ENCODE peak calls at places on chromosome 9, in ten cellular contexts. One of them, this sample, is unnamed.
A peak's percentile ranks its signal among the peaks of the same experiment; 100 is the strongest.

GRCh38 chr9:75880556-75880955 is 9.9 kb upstream of the PCSK5 start:
- DNase-seq in NCI-H2171 treated with DMSO at 0.1 percent for 48 hours: no peak
- DNase-seq in type B pancreatic cell: no peak
- DNase-seq in MM.1S: no peak
- DNase-seq in endothelial cell: no peak
- DNase-seq in NCI-H2081: no peak
- DNase-seq in tibial nerve: no peak
- DNase-seq in NCI-H1105 treated with DMSO at 0.1 percent for 48 hours: no peak
- DNase-seq in stimulated activated CD8-positive, alpha-beta memory T cell treated with anti-CD3 and anti-CD28 coated beads, Interleukin-7, amount 100 ng/mL, for 24 hours: no peak
- DNase-seq in K562: no peak
- DNase-seq in this sample: no peak

GRCh38 chr9:20558609-20559016 is 63.7 kb downstream of the MLLT3 start:
- DNase-seq in NCI-H2171 treated with DMSO at 0.1 percent for 48 hours: no peak
- DNase-seq in type B pancreatic cell: no peak
- DNase-seq in MM.1S: no peak
- DNase-seq in endothelial cell: no peak
- DNase-seq in NCI-H2081: no peak
- DNase-seq in tibial nerve: no peak
- DNase-seq in NCI-H1105 treated with DMSO at 0.1 percent for 48 hours: no peak
- DNase-seq in stimulated activated CD8-positive, alpha-beta memory T cell treated with anti-CD3 and anti-CD28 coated beads, Interleukin-7, amount 100 ng/mL, for 24 hours: no peak
- DNase-seq in K562: no peak
- DNase-seq in this sample: no peak

GRCh38 chr9:77933019-77933418 is 98.6 kb downstream of the GNAQ start:
- DNase-seq in NCI-H2171 treated with DMSO at 0.1 percent for 48 hours: no peak
- DNase-seq in type B pancreatic cell: no peak
- DNase-seq in MM.1S: no peak
- DNase-seq in endothelial cell: no peak
- DNase-seq in NCI-H2081: no peak
- DNase-seq in tibial nerve: no peak
- DNase-seq in NCI-H1105 treated with DMSO at 0.1 percent for 48 hours: no peak
- DNase-seq in stimulated activated CD8-positive, alpha-beta memory T cell treated with anti-CD3 and anti-CD28 coated beads, Interleukin-7, amount 100 ng/mL, for 24 hours: no peak
- DNase-seq in K562: peak; percentile 47
- DNase-seq in this sample: no peak

GRCh38 chr9:116193636-116194035 is 40.0 kb downstream of the PAPPA start:
- DNase-seq in NCI-H2171 treated with DMSO at 0.1 percent for 48 hours: no peak
- DNase-seq in type B pancreatic cell: no peak
- DNase-seq in MM.1S: no peak
- DNase-seq in endothelial cell: no peak
- DNase-seq in NCI-H2081: no peak
- DNase-seq in tibial nerve: no peak
- DNase-seq in NCI-H1105 treated with DMSO at 0.1 percent for 48 hours: no peak
- DNase-seq in stimulated activated CD8-positive, alpha-beta memory T cell treated with anti-CD3 and anti-CD28 coated beads, Interleukin-7, amount 100 ng/mL, for 24 hours: no peak
- DNase-seq in K562: no peak
- DNase-seq in this sample: no peak

GRCh38 chr9:135960328-135961276 is 571 bp downstream of the UBAC1 start:
- DNase-seq in NCI-H2171 treated with DMSO at 0.1 percent for 48 hours: no peak
- DNase-seq in type B pancreatic cell: no peak
- DNase-seq in MM.1S: peak; percentile 11
- DNase-seq in endothelial cell: peak; percentile 32
- DNase-seq in NCI-H2081: no peak
- DNase-seq in tibial nerve: no peak
- DNase-seq in NCI-H1105 treated with DMSO at 0.1 percent for 48 hours: no peak
- DNase-seq in stimulated activated CD8-positive, alpha-beta memory T cell treated with anti-CD3 and anti-CD28 coated beads, Interleukin-7, amount 100 ng/mL, for 24 hours: no peak
- DNase-seq in K562: peak; percentile 31
- DNase-seq in this sample: no peak

GRCh38 chr9:129486496-129487306 is 134.2 kb downstream of the C9orf50 start:
- DNase-seq in NCI-H2171 treated with DMSO at 0.1 percent for 48 hours: no peak
- DNase-seq in type B pancreatic cell: no peak
- DNase-seq in MM.1S: no peak
- DNase-seq in endothelial cell: no peak
- DNase-seq in NCI-H2081: no peak
- DNase-seq in tibial nerve: peak; percentile 87
- DNase-seq in NCI-H1105 treated with DMSO at 0.1 percent for 48 hours: no peak
- DNase-seq in stimulated activated CD8-positive, alpha-beta memory T cell treated with anti-CD3 and anti-CD28 coated beads, Interleukin-7, amount 100 ng/mL, for 24 hours: no peak
- DNase-seq in K562: peak; percentile 38
- DNase-seq in this sample: peak; percentile 59

GRCh38 chr9:99041618-99042017 is 63.3 kb upstream of the TGFBR1 start:
- DNase-seq in NCI-H2171 treated with DMSO at 0.1 percent for 48 hours: no peak
- DNase-seq in type B pancreatic cell: no peak
- DNase-seq in MM.1S: no peak
- DNase-seq in endothelial cell: no peak
- DNase-seq in NCI-H2081: no peak
- DNase-seq in tibial nerve: no peak
- DNase-seq in NCI-H1105 treated with DMSO at 0.1 percent for 48 hours: no peak
- DNase-seq in stimulated activated CD8-positive, alpha-beta memory T cell treated with anti-CD3 and anti-CD28 coated beads, Interleukin-7, amount 100 ng/mL, for 24 hours: no peak
- DNase-seq in K562: no peak
- DNase-seq in this sample: no peak

GRCh38 chr9:29974197-29974596 is 2400.9 kb upstream of the C9orf72 start:
- DNase-seq in NCI-H2171 treated with DMSO at 0.1 percent for 48 hours: no peak
- DNase-seq in type B pancreatic cell: no peak
- DNase-seq in MM.1S: no peak
- DNase-seq in endothelial cell: no peak
- DNase-seq in NCI-H2081: no peak
- DNase-seq in tibial nerve: no peak
- DNase-seq in NCI-H1105 treated with DMSO at 0.1 percent for 48 hours: no peak
- DNase-seq in stimulated activated CD8-positive, alpha-beta memory T cell treated with anti-CD3 and anti-CD28 coated beads, Interleukin-7, amount 100 ng/mL, for 24 hours: no peak
- DNase-seq in K562: no peak
- DNase-seq in this sample: no peak

GRCh38 chr9:97747201-97747965 is 50.2 kb upstream of the XPA start:
- DNase-seq in NCI-H2171 treated with DMSO at 0.1 percent for 48 hours: no peak
- DNase-seq in type B pancreatic cell: no peak
- DNase-seq in MM.1S: no peak
- DNase-seq in endothelial cell: no peak
- DNase-seq in NCI-H2081: no peak
- DNase-seq in tibial nerve: no peak
- DNase-seq in NCI-H1105 treated with DMSO at 0.1 percent for 48 hours: no peak
- DNase-seq in stimulated activated CD8-positive, alpha-beta memory T cell treated with anti-CD3 and anti-CD28 coated beads, Interleukin-7, amount 100 ng/mL, for 24 hours: no peak
- DNase-seq in K562: no peak
- DNase-seq in this sample: no peak

GRCh38 chr9:115289757-115290208 is 171.8 kb upstream of the TNC start:
- DNase-seq in NCI-H2171 treated with DMSO at 0.1 percent for 48 hours: peak; percentile 38
- DNase-seq in type B pancreatic cell: no peak
- DNase-seq in MM.1S: no peak
- DNase-seq in endothelial cell: no peak
- DNase-seq in NCI-H2081: no peak
- DNase-seq in tibial nerve: no peak
- DNase-seq in NCI-H1105 treated with DMSO at 0.1 percent for 48 hours: no peak
- DNase-seq in stimulated activated CD8-positive, alpha-beta memory T cell treated with anti-CD3 and anti-CD28 coated beads, Interleukin-7, amount 100 ng/mL, for 24 hours: no peak
- DNase-seq in K562: no peak
- DNase-seq in this sample: no peak

GRCh38 chr9:14205463-14205862 is 108.5 kb downstream of the NFIB start:
- DNase-seq in NCI-H2171 treated with DMSO at 0.1 percent for 48 hours: no peak
- DNase-seq in type B pancreatic cell: no peak
- DNase-seq in MM.1S: no peak
- DNase-seq in endothelial cell: no peak
- DNase-seq in NCI-H2081: no peak
- DNase-seq in tibial nerve: no peak
- DNase-seq in NCI-H1105 treated with DMSO at 0.1 percent for 48 hours: peak; percentile 36
- DNase-seq in stimulated activated CD8-positive, alpha-beta memory T cell treated with anti-CD3 and anti-CD28 coated beads, Interleukin-7, amount 100 ng/mL, for 24 hours: no peak
- DNase-seq in K562: no peak
- DNase-seq in this sample: no peak

GRCh38 chr9:32486839-32487562 is 39.0 kb downstream of the RIGI start:
- DNase-seq in NCI-H2171 treated with DMSO at 0.1 percent for 48 hours: no peak
- DNase-seq in type B pancreatic cell: no peak
- DNase-seq in MM.1S: no peak
- DNase-seq in endothelial cell: no peak
- DNase-seq in NCI-H2081: no peak
- DNase-seq in tibial nerve: no peak
- DNase-seq in NCI-H1105 treated with DMSO at 0.1 percent for 48 hours: no peak
- DNase-seq in stimulated activated CD8-positive, alpha-beta memory T cell treated with anti-CD3 and anti-CD28 coated beads, Interleukin-7, amount 100 ng/mL, for 24 hours: no peak
- DNase-seq in K562: no peak
- DNase-seq in this sample: no peak

GRCh38 chr9:136607334-136607919 is 55.3 kb upstream of the EGFL7 start:
- DNase-seq in NCI-H2171 treated with DMSO at 0.1 percent for 48 hours: no peak
- DNase-seq in type B pancreatic cell: no peak
- DNase-seq in MM.1S: no peak
- DNase-seq in endothelial cell: no peak
- DNase-seq in NCI-H2081: no peak
- DNase-seq in tibial nerve: no peak
- DNase-seq in NCI-H1105 treated with DMSO at 0.1 percent for 48 hours: no peak
- DNase-seq in stimulated activated CD8-positive, alpha-beta memory T cell treated with anti-CD3 and anti-CD28 coated beads, Interleukin-7, amount 100 ng/mL, for 24 hours: no peak
- DNase-seq in K562: no peak
- DNase-seq in this sample: no peak

GRCh38 chr9:1083325-1083913 is 33.3 kb downstream of the DMRT2 start:
- DNase-seq in NCI-H2171 treated with DMSO at 0.1 percent for 48 hours: peak; percentile 88
- DNase-seq in type B pancreatic cell: peak; percentile 72
- DNase-seq in MM.1S: no peak
- DNase-seq in endothelial cell: peak; percentile 36
- DNase-seq in NCI-H2081: no peak
- DNase-seq in tibial nerve: peak; percentile 23
- DNase-seq in NCI-H1105 treated with DMSO at 0.1 percent for 48 hours: peak; percentile 77
- DNase-seq in stimulated activated CD8-positive, alpha-beta memory T cell treated with anti-CD3 and anti-CD28 coated beads, Interleukin-7, amount 100 ng/mL, for 24 hours: no peak
- DNase-seq in K562: no peak
- DNase-seq in this sample: no peak

GRCh38 chr9:131485728-131486381 is 16.9 kb upstream of the POMT1 start:
- DNase-seq in NCI-H2171 treated with DMSO at 0.1 percent for 48 hours: peak; percentile 28
- DNase-seq in type B pancreatic cell: no peak
- DNase-seq in MM.1S: peak; percentile 86
- DNase-seq in endothelial cell: no peak
- DNase-seq in NCI-H2081: peak; percentile 29
- DNase-seq in tibial nerve: no peak
- DNase-seq in NCI-H1105 treated with DMSO at 0.1 percent for 48 hours: no peak
- DNase-seq in stimulated activated CD8-positive, alpha-beta memory T cell treated with anti-CD3 and anti-CD28 coated beads, Interleukin-7, amount 100 ng/mL, for 24 hours: no peak
- DNase-seq in K562: no peak
- DNase-seq in this sample: no peak

GRCh38 chr9:22211588-22212360 is 202.7 kb upstream of the CDKN2B start:
- DNase-seq in NCI-H2171 treated with DMSO at 0.1 percent for 48 hours: no peak
- DNase-seq in type B pancreatic cell: no peak
- DNase-seq in MM.1S: no peak
- DNase-seq in endothelial cell: no peak
- DNase-seq in NCI-H2081: no peak
- DNase-seq in tibial nerve: no peak
- DNase-seq in NCI-H1105 treated with DMSO at 0.1 percent for 48 hours: no peak
- DNase-seq in stimulated activated CD8-positive, alpha-beta memory T cell treated with anti-CD3 and anti-CD28 coated beads, Interleukin-7, amount 100 ng/mL, for 24 hours: no peak
- DNase-seq in K562: no peak
- DNase-seq in this sample: no peak

GRCh38 chr9:36386396-36386795 is 13.7 kb downstream of the RNF38 start:
- DNase-seq in NCI-H2171 treated with DMSO at 0.1 percent for 48 hours: no peak
- DNase-seq in type B pancreatic cell: no peak
- DNase-seq in MM.1S: no peak
- DNase-seq in endothelial cell: no peak
- DNase-seq in NCI-H2081: no peak
- DNase-seq in tibial nerve: no peak
- DNase-seq in NCI-H1105 treated with DMSO at 0.1 percent for 48 hours: no peak
- DNase-seq in stimulated activated CD8-positive, alpha-beta memory T cell treated with anti-CD3 and anti-CD28 coated beads, Interleukin-7, amount 100 ng/mL, for 24 hours: no peak
- DNase-seq in K562: no peak
- DNase-seq in this sample: no peak

GRCh38 chr9:91148306-91148705 is 213.4 kb downstream of the AUH start:
- DNase-seq in NCI-H2171 treated with DMSO at 0.1 percent for 48 hours: no peak
- DNase-seq in type B pancreatic cell: no peak
- DNase-seq in MM.1S: no peak
- DNase-seq in endothelial cell: no peak
- DNase-seq in NCI-H2081: no peak
- DNase-seq in tibial nerve: no peak
- DNase-seq in NCI-H1105 treated with DMSO at 0.1 percent for 48 hours: no peak
- DNase-seq in stimulated activated CD8-positive, alpha-beta memory T cell treated with anti-CD3 and anti-CD28 coated beads, Interleukin-7, amount 100 ng/mL, for 24 hours: no peak
- DNase-seq in K562: no peak
- DNase-seq in this sample: no peak

GRCh38 chr9:87336914-87337333 is 160.7 kb upstream of the DAPK1 start:
- DNase-seq in NCI-H2171 treated with DMSO at 0.1 percent for 48 hours: peak; percentile 84
- DNase-seq in type B pancreatic cell: no peak
- DNase-seq in MM.1S: peak; percentile 66
- DNase-seq in endothelial cell: no peak
- DNase-seq in NCI-H2081: peak; percentile 75
- DNase-seq in tibial nerve: no peak
- DNase-seq in NCI-H1105 treated with DMSO at 0.1 percent for 48 hours: peak; percentile 76
- DNase-seq in stimulated activated CD8-positive, alpha-beta memory T cell treated with anti-CD3 and anti-CD28 coated beads, Interleukin-7, amount 100 ng/mL, for 24 hours: no peak
- DNase-seq in K562: peak; percentile 76
- DNase-seq in this sample: no peak

GRCh38 chr9:100066539-100066938 is 32.3 kb downstream of the ERP44 start:
- DNase-seq in NCI-H2171 treated with DMSO at 0.1 percent for 48 hours: peak; percentile 52
- DNase-seq in type B pancreatic cell: no peak
- DNase-seq in MM.1S: peak; percentile 27
- DNase-seq in endothelial cell: no peak
- DNase-seq in NCI-H2081: no peak
- DNase-seq in tibial nerve: no peak
- DNase-seq in NCI-H1105 treated with DMSO at 0.1 percent for 48 hours: no peak
- DNase-seq in stimulated activated CD8-positive, alpha-beta memory T cell treated with anti-CD3 and anti-CD28 coated beads, Interleukin-7, amount 100 ng/mL, for 24 hours: no peak
- DNase-seq in K562: peak; percentile 30
- DNase-seq in this sample: no peak

This sample was measured in ecto neural progenitor cell.